ENCODE peak calls at places on chromosomes 7 and 10, in nine cellular contexts. B is A549; E is SJSA1; Z is astrocyte; L is upper lobe of left lung; X is heart right ventricle; W is NT2/D1; P is body of pancreas; R is CD8-positive, alpha-beta memory T cell. C is an unnamed sample. For H3K4me1, the result is how much of the 10 kb centered on the place peaks cover.

GRCh38 chr7:87448427-87448826 is 27.1 kb downstream of the ABCB4 start:
- DNase-seq in X (no peak), W (no peak), L (no peak), P (peak), Z (no peak), B (no peak), E (no peak), R (no peak), C (no peak)

GRCh38 chr10:5293691-5294550 is 70.8 kb upstream of the UCN3 start:
- DNase-seq in E (peak), Z (no peak), L (peak), P (peak), W (peak), B (peak), X (peak), R (peak), C (peak)

GRCh38 chr10:86400705-86401587 is 34.4 kb upstream of the GRID1 start:
- DNase-seq in W (no peak), P (peak), Z (peak), L (peak), E (peak), B (peak), R (peak), X (peak), C (no peak)

GRCh38 chr7:135441791-135442190 is 68.1 kb downstream of the CNOT4 start:
- DNase-seq in W (no peak), R (no peak), X (no peak), B (peak), L (no peak), P (no peak), E (no peak), Z (peak), C (peak)

GRCh38 chr7:68038621-68039314 is 1042.1 kb downstream of the TYW1 start:
- DNase-seq in L (no peak), B (peak), E (no peak), W (no peak), P (no peak), X (no peak), Z (peak), R (no peak), C (no peak)

GRCh38 chr10:116692225-116692624 is 50.1 kb downstream of the HSPA12A start:
- DNase-seq in R (no peak), X (no peak), E (no peak), B (no peak), L (no peak), W (no peak), Z (no peak), P (no peak), C (no peak)

GRCh38 chr10:1230138-1230537 is 174.0 kb downstream of the WDR37 start:
- DNase-seq in R (no peak), Z (no peak), L (no peak), B (no peak), W (no peak), P (no peak), X (no peak), E (no peak), C (no peak)

GRCh38 chr7:26216044-26216443 is 14.5 kb downstream of the CBX3 start:
- DNase-seq in B (no peak), R (no peak), E (no peak), P (no peak), L (no peak), Z (no peak), W (no peak), X (no peak), C (no peak)

DNA sequence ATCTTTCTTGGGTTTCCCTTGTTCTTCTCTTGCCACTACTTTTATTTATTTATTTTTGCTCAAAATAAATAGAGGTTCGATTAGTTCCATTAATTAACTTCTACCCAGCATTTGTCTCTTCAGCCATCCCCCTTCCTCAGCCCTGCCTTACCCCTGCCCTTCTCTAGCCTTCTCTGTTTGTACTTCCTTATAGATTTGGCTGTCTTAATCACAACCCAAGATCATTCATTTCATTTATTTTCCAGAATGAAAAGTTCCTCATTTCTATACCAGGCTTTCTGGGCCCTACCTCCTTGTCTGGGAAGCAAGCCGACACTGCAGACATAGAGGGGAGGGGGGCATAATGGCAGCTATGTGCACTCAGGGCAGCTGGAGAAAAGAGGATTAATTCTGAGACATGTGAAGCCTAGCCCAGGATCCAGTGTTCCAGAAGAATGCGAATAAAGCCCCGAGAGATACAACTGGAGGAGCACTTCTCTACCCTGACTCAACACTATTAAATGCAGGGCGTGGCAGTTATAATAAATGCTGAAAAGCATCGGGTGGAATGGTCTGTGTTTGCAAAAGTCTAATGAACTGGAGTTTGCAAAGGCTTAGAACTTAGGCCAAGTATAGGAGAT is 6.4 kb upstream of the PDCD4 start:
- DNase-seq in W (no peak), E (peak), Z (peak), X (no peak), P (no peak), B (no peak), L (peak), R (no peak), C (peak)
- H3K4me1 ChIP-seq in W (under half), E (under half), Z (under half), X (under half), P (half or more), B (under half), L (half or more), R (half or more), C (under half)

GRCh38 chr7:131076032-131076431 is 251.6 kb upstream of the MKLN1 start:
- DNase-seq in P (no peak), B (no peak), W (no peak), X (no peak), R (no peak), L (no peak), E (no peak), Z (peak), C (peak)

GRCh38 chr7:131074585-131074984 is 253.1 kb upstream of the MKLN1 start:
- DNase-seq in R (no peak), P (no peak), Z (no peak), E (no peak), B (no peak), L (no peak), W (no peak), X (no peak), C (no peak)

GRCh38 chr7:131077735-131078134 is 249.9 kb upstream of the MKLN1 start:
- DNase-seq in P (no peak), Z (no peak), B (no peak), E (no peak), W (no peak), R (no peak), X (no peak), L (no peak), C (no peak)

GRCh38 chr7:131075406-131075805 is 252.3 kb upstream of the MKLN1 start:
- DNase-seq in P (no peak), X (no peak), E (no peak), W (no peak), R (no peak), Z (no peak), B (no peak), L (no peak), C (no peak)

GRCh38 chr7:131076711-131077170 is 250.9 kb upstream of the MKLN1 start:
- DNase-seq in L (no peak), B (no peak), P (no peak), Z (peak), W (no peak), E (no peak), R (no peak), X (no peak), C (peak)
- H3K4me1 ChIP-seq in L (half or more), B (under half), P (under half), Z (under half), W (under half), E (under half), R (half or more), X (half or more), C (under half)

GRCh38 chr10:95505641-95506040 is 55.5 kb downstream of the SORBS1 start:
- DNase-seq in R (no peak), Z (no peak), L (no peak), P (no peak), W (no peak), X (no peak), B (no peak), E (no peak), C (no peak)

GRCh38 chr10:95511314-95511713 is 49.9 kb downstream of the SORBS1 start:
- DNase-seq in L (no peak), X (no peak), E (no peak), B (no peak), R (no peak), Z (no peak), W (no peak), P (no peak), C (no peak)

GRCh38 chr10:95509281-95509680 is 51.9 kb downstream of the SORBS1 start:
- DNase-seq in B (no peak), P (no peak), E (no peak), X (no peak), R (no peak), W (no peak), L (no peak), Z (peak), C (no peak)

GRCh38 chr10:95506056-95506737 is 55.0 kb downstream of the SORBS1 start:
- DNase-seq in E (no peak), Z (peak), B (no peak), W (no peak), P (no peak), R (no peak), L (no peak), X (no peak), C (no peak)

GRCh38 chr10:95508730-95509129 is 52.4 kb downstream of the SORBS1 start:
- DNase-seq in P (no peak), X (no peak), E (no peak), Z (peak), L (no peak), R (no peak), B (no peak), W (no peak), C (no peak)
- H3K4me1 ChIP-seq in P (half or more), X (half or more), E (under half), Z (under half), L (under half), R (under half), B (under half), W (under half), C (under half)

DNA sequence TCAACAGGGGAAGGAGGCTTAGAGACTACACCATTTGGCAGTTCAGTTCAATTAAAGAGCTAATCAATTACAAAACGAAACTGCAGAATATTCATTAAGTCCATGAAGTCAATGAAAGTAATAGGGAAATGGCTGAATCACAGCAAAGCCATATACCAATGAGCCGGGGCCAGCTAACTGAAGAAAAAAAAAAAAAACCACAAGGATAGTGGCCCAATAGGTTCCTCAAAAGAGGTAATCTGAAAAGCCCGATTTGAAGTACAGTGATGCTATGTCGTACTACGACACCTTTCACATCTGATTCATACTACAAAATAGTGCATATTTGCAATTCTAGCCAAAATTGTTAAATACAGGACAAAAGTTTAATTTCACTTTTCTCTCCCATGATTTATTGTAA is 2.5 kb downstream of the ARHGAP12 start:
- DNase-seq in Z (no peak), X (no peak), R (no peak), W (no peak), L (no peak), P (no peak), E (no peak), B (no peak), C (no peak)
- H3K4me1 ChIP-seq in Z (under half), X (under half), R (under half), W (under half), L (under half), P (under half), E (under half), B (under half), C (under half)

DNA sequence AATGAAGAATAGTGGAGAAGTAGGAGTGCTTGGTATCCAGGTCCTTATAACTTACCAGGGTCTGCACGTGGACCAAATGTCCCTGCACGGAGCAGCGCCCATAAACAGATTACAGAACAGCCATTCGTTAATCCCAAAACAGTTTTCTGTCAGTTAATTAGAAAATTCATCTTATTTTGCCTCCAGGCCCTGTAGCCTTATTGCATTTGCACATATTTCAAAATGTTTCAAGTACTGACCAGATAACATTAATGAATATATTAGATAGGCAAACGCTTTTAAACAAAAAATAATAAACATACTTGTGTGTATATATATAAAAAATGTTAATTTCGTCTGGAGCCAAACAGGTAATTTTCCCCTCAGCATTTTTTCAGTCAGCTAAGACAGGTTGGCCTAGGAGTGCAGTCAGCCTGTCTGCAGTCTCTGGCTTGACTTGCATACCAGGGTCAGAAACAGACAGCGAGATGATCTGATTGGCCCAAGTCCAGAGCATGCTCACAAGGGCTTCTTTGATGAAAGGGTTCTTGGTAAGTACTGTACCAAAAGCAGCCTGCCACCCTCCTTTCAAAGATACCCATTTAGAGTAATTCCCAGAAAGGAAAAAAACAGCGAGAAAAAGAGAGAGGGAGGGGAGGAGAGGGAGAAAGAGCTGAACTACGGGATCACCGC is 194.5 kb upstream of the TCF7L2 start:
- DNase-seq in B (no peak), X (no peak), E (no peak), R (no peak), Z (no peak), P (no peak), L (no peak), W (no peak), C (no peak)
- H3K4me1 ChIP-seq in B (under half), X (under half), E (under half), R (under half), Z (under half), P (under half), L (under half), W (under half), C (under half)

DNA sequence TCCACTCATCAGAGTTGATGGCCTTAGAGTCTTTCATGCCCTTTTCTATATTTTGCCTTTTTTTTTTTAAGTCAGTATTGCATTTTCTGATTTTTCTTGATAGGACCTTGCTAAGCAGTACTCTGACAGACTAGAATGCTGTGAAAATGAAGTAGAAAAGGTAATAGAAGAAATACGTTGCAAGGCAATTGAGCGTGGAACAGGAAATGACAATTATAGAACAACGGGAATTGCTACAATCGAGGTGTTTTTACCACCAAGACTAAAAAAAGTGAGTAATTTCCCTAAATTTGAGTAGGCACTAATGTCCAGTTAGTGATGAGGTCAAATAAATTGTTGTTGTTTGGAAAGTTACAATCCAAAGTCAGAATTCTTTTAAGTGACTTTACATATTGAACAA is 7.4 kb downstream of the NUB1 start:
- DNase-seq in W (no peak), E (no peak), P (no peak), B (no peak), L (no peak), Z (no peak), R (no peak), X (no peak), C (no peak)
- H3K4me1 ChIP-seq in W (under half), E (under half), P (under half), B (under half), L (under half), Z (under half), R (under half), X (under half), C (under half)